ENCODE peak calls at places on chromosomes 7 and 10, in six cellular contexts. One of them, this sample, is unnamed.

GRCh38 chr7:128263420-128263819 is 22.3 kb downstream of the LEP start:
- DNase-seq in HFFc6: no peak
- DNase-seq in brain microvascular endothelial cell: no peak
- DNase-seq in GM12865: no peak
- DNase-seq in foreskin keratinocyte: no peak
- DNase-seq in astrocyte of the spinal cord: no peak
- DNase-seq in this sample: no peak

GRCh38 chr7:84025332-84025927 is 169.2 kb downstream of the SEMA3A start:
- DNase-seq in GM12865: peak
- DNase-seq in foreskin keratinocyte: peak
- DNase-seq in astrocyte of the spinal cord: peak
- DNase-seq in brain microvascular endothelial cell: peak
- DNase-seq in HFFc6: peak
- DNase-seq in this sample: peak

GRCh38 chr7:130758429-130759056 is 24.5 kb upstream of the KLF14 start:
- DNase-seq in astrocyte of the spinal cord: peak
- DNase-seq in brain microvascular endothelial cell: no peak
- DNase-seq in GM12865: peak
- DNase-seq in foreskin keratinocyte: peak
- DNase-seq in HFFc6: peak
- DNase-seq in this sample: no peak

GRCh38 chr7:151754688-151755130 is 122.2 kb downstream of the PRKAG2 start:
- DNase-seq in GM12865: no peak
- DNase-seq in brain microvascular endothelial cell: no peak
- DNase-seq in foreskin keratinocyte: no peak
- DNase-seq in HFFc6: no peak
- DNase-seq in astrocyte of the spinal cord: no peak
- DNase-seq in this sample: no peak

GRCh38 chr7:114806590-114807167 is 115.2 kb upstream of the MDFIC start:
- DNase-seq in foreskin keratinocyte: no peak
- DNase-seq in astrocyte of the spinal cord: peak
- DNase-seq in HFFc6: no peak
- DNase-seq in GM12865: no peak
- DNase-seq in brain microvascular endothelial cell: peak
- DNase-seq in this sample: no peak

GRCh38 chr7:133009426-133009825 is 72.5 kb downstream of the CHCHD3 start:
- DNase-seq in HFFc6: no peak
- DNase-seq in GM12865: no peak
- DNase-seq in brain microvascular endothelial cell: no peak
- DNase-seq in astrocyte of the spinal cord: no peak
- DNase-seq in foreskin keratinocyte: no peak
- DNase-seq in this sample: no peak

GRCh38 chr7:134778941-134779740 is at the start of gene CALD1:
- DNase-seq in foreskin keratinocyte: peak
- DNase-seq in GM12865: no peak
- DNase-seq in astrocyte of the spinal cord: peak
- DNase-seq in brain microvascular endothelial cell: peak
- DNase-seq in HFFc6: peak
- DNase-seq in this sample: peak

GRCh38 chr7:7567898-7568531 is 1.3 kb downstream of the MIOS start:
- DNase-seq in HFFc6: no peak
- DNase-seq in foreskin keratinocyte: no peak
- DNase-seq in brain microvascular endothelial cell: no peak
- DNase-seq in GM12865: peak
- DNase-seq in astrocyte of the spinal cord: no peak
- DNase-seq in this sample: no peak

GRCh38 chr7:73858807-73859206 is 2.2 kb upstream of the TMEM270 start:
- DNase-seq in astrocyte of the spinal cord: no peak
- DNase-seq in brain microvascular endothelial cell: no peak
- DNase-seq in GM12865: no peak
- DNase-seq in foreskin keratinocyte: no peak
- DNase-seq in HFFc6: no peak
- DNase-seq in this sample: no peak

GRCh38 chr10:114399576-114399975 is 4.7 kb downstream of the AFAP1L2 start:
- DNase-seq in brain microvascular endothelial cell: no peak
- DNase-seq in astrocyte of the spinal cord: no peak
- DNase-seq in foreskin keratinocyte: no peak
- DNase-seq in HFFc6: no peak
- DNase-seq in GM12865: no peak
- DNase-seq in this sample: no peak

GRCh38 chr7:24971333-24972165 is 8.4 kb downstream of the OSBPL3 start:
- DNase-seq in brain microvascular endothelial cell: peak
- DNase-seq in GM12865: peak
- DNase-seq in astrocyte of the spinal cord: peak
- DNase-seq in HFFc6: peak
- DNase-seq in foreskin keratinocyte: peak
- DNase-seq in this sample: peak

GRCh38 chr7:137130751-137131158 is 212.8 kb downstream of the PTN start:
- DNase-seq in GM12865: no peak
- DNase-seq in astrocyte of the spinal cord: peak
- DNase-seq in brain microvascular endothelial cell: peak
- DNase-seq in foreskin keratinocyte: peak
- DNase-seq in HFFc6: peak
- DNase-seq in this sample: no peak

GRCh38 chr7:37083311-37084096 is 359.2 kb upstream of the AOAH start:
- DNase-seq in GM12865: no peak
- DNase-seq in HFFc6: peak
- DNase-seq in foreskin keratinocyte: no peak
- DNase-seq in brain microvascular endothelial cell: no peak
- DNase-seq in astrocyte of the spinal cord: peak
- DNase-seq in this sample: no peak

GRCh38 chr10:565676-566075 is 123.8 kb downstream of the DIP2C start:
- DNase-seq in foreskin keratinocyte: no peak
- DNase-seq in HFFc6: no peak
- DNase-seq in GM12865: no peak
- DNase-seq in astrocyte of the spinal cord: no peak
- DNase-seq in brain microvascular endothelial cell: no peak
- DNase-seq in this sample: no peak

GRCh38 chr7:66776800-66777468 is 36.4 kb downstream of the RABGEF1 start:
- DNase-seq in brain microvascular endothelial cell: no peak
- DNase-seq in astrocyte of the spinal cord: no peak
- DNase-seq in GM12865: no peak
- DNase-seq in foreskin keratinocyte: no peak
- DNase-seq in HFFc6: no peak
- DNase-seq in this sample: no peak

GRCh38 chr10:80158126-80158525 is 25.6 kb downstream of the PLAC9 start:
- DNase-seq in HFFc6: no peak
- DNase-seq in brain microvascular endothelial cell: no peak
- DNase-seq in astrocyte of the spinal cord: no peak
- DNase-seq in foreskin keratinocyte: no peak
- DNase-seq in GM12865: no peak
- DNase-seq in this sample: no peak

GRCh38 chr7:69893915-69894314 is 295.6 kb downstream of the AUTS2 start:
- DNase-seq in HFFc6: no peak
- DNase-seq in GM12865: peak
- DNase-seq in astrocyte of the spinal cord: no peak
- DNase-seq in brain microvascular endothelial cell: no peak
- DNase-seq in foreskin keratinocyte: no peak
- DNase-seq in this sample: no peak

GRCh38 chr7:92135490-92135889 is 1.2 kb upstream of the CYP51A1 start:
- DNase-seq in astrocyte of the spinal cord: no peak
- DNase-seq in foreskin keratinocyte: peak
- DNase-seq in brain microvascular endothelial cell: no peak
- DNase-seq in HFFc6: no peak
- DNase-seq in GM12865: peak
- DNase-seq in this sample: no peak

GRCh38 chr7:132653364-132653930 is 77.2 kb upstream of the PLXNA4 start:
- DNase-seq in brain microvascular endothelial cell: no peak
- DNase-seq in GM12865: peak
- DNase-seq in HFFc6: no peak
- DNase-seq in astrocyte of the spinal cord: no peak
- DNase-seq in foreskin keratinocyte: no peak
- DNase-seq in this sample: no peak

DNA sequence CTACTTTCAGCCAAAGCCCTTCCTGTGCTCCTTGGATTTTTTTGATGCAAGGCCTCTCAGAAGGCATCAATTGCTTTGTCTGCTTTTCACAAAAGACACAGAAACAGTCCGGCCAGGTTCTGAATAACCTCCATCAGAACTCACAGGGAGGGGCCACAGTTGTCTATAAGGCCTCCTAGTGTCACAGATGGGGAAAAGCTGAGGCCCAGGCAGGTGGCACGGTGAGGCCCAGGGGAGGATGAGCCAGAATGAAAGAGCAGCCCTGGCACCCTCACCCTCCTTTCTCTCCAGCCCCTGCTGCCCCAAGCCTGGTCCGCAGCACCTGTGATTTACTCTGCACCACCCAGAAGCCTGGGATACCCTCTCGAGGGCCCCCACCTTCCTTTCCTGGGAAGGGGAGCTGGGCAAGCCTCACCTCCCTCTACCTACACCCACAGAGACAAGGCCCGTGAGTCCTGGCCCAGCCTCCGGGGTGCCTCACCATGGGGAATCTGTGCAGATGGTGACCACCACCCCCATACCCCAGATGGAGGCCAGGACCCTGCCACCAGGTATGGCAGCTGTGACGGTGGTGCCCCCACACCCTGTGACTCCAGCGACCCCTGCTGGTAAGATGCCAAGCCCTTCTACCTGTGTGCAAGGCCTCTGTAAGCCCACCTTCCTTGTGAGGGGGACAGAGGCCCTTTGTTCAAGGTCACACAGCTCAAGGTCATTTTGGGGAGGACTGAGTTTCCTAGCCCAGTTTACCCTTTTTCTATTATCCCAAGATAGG is 26.2 kb upstream of the ZNF467 start:
- DNase-seq in brain microvascular endothelial cell: no peak
- DNase-seq in foreskin keratinocyte: no peak
- DNase-seq in HFFc6: no peak
- DNase-seq in astrocyte of the spinal cord: no peak
- DNase-seq in GM12865: peak
- DNase-seq in this sample: peak
- TF ChIP-seq CTCF in brain microvascular endothelial cell: peak
- TF ChIP-seq CTCF in foreskin keratinocyte: peak
- TF ChIP-seq CTCF in HFFc6: peak
- TF ChIP-seq CTCF in astrocyte of the spinal cord: peak
- TF ChIP-seq CTCF in GM12865: peak
- TF ChIP-seq CTCF in this sample: peak

DNA sequence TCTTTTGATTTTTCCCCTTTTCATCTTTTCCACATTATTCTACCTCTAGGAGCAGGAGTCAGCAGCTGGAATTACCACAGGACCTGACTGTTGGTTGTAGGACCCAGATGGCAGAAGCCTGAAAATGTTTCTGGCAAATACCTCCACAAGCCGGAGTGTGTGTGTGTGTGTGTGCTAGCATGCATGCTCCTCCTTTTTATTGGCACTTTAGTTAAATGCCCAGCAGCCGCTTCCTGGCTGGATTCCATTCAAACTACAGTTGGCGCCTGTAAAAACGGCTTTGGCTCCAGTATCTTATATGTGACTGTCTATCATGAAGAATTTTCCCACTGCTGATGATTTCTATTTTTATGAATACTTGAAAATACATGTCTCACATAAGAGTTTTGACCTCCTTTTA is 319.7 kb upstream of the SP4 start:
- DNase-seq in brain microvascular endothelial cell: no peak
- DNase-seq in foreskin keratinocyte: peak
- DNase-seq in HFFc6: no peak
- DNase-seq in GM12865: no peak
- DNase-seq in astrocyte of the spinal cord: no peak
- DNase-seq in this sample: no peak
- TF ChIP-seq CTCF in brain microvascular endothelial cell: no peak
- TF ChIP-seq CTCF in foreskin keratinocyte: no peak
- TF ChIP-seq CTCF in HFFc6: no peak
- TF ChIP-seq CTCF in GM12865: no peak
- TF ChIP-seq CTCF in astrocyte of the spinal cord: no peak
- TF ChIP-seq CTCF in this sample: no peak

GRCh38 chr7:107128217-107128616 is 40.6 kb upstream of the HBP1 start:
- DNase-seq in brain microvascular endothelial cell: no peak
- DNase-seq in astrocyte of the spinal cord: no peak
- DNase-seq in foreskin keratinocyte: no peak
- DNase-seq in HFFc6: no peak
- DNase-seq in GM12865: no peak
- DNase-seq in this sample: no peak

GRCh38 chr7:107130487-107131220 is 38.1 kb upstream of the HBP1 start:
- DNase-seq in HFFc6: no peak
- DNase-seq in astrocyte of the spinal cord: peak
- DNase-seq in GM12865: no peak
- DNase-seq in foreskin keratinocyte: no peak
- DNase-seq in brain microvascular endothelial cell: no peak
- DNase-seq in this sample: no peak

GRCh38 chr7:107138696-107139420 is 29.9 kb upstream of the HBP1 start:
- DNase-seq in GM12865: no peak
- DNase-seq in astrocyte of the spinal cord: peak
- DNase-seq in brain microvascular endothelial cell: no peak
- DNase-seq in HFFc6: no peak
- DNase-seq in foreskin keratinocyte: no peak
- DNase-seq in this sample: no peak

GRCh38 chr7:107128748-107129147 is 40.1 kb upstream of the HBP1 start:
- DNase-seq in brain microvascular endothelial cell: no peak
- DNase-seq in foreskin keratinocyte: no peak
- DNase-seq in GM12865: no peak
- DNase-seq in HFFc6: no peak
- DNase-seq in astrocyte of the spinal cord: no peak
- DNase-seq in this sample: no peak

DNA sequence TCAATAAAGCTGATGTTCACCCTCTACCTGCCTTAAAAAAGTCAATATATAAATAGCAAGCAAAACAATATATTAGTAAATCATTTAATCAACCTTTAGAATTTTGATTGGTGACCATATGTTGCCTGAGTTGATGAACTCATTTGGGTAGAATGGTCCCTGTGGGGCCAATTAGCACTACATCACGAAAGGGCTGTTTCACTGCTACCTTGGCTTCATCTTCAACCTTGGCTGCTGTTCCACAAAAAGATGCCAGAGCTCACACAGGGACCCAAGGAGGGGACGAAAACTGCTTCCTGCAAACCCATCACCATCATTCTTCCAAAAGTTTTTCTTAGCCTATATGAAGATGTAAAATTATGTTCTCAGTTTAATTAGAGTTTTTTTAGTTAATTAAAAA is 35.4 kb upstream of the HBP1 start:
- DNase-seq in GM12865: no peak
- DNase-seq in astrocyte of the spinal cord: no peak
- DNase-seq in brain microvascular endothelial cell: no peak
- DNase-seq in foreskin keratinocyte: no peak
- DNase-seq in HFFc6: no peak
- DNase-seq in this sample: no peak
- TF ChIP-seq CTCF in GM12865: no peak
- TF ChIP-seq CTCF in astrocyte of the spinal cord: no peak
- TF ChIP-seq CTCF in brain microvascular endothelial cell: no peak
- TF ChIP-seq CTCF in foreskin keratinocyte: no peak
- TF ChIP-seq CTCF in HFFc6: no peak
- TF ChIP-seq CTCF in this sample: no peak

GRCh38 chr10:12716042-12716441 is 285.5 kb downstream of the CCDC3 start:
- DNase-seq in astrocyte of the spinal cord: no peak
- DNase-seq in HFFc6: no peak
- DNase-seq in foreskin keratinocyte: no peak
- DNase-seq in brain microvascular endothelial cell: no peak
- DNase-seq in GM12865: no peak
- DNase-seq in this sample: no peak

GRCh38 chr10:12719365-12719764 is 282.1 kb downstream of the CCDC3 start:
- DNase-seq in GM12865: no peak
- DNase-seq in foreskin keratinocyte: peak
- DNase-seq in astrocyte of the spinal cord: no peak
- DNase-seq in brain microvascular endothelial cell: no peak
- DNase-seq in HFFc6: no peak
- DNase-seq in this sample: peak

GRCh38 chr10:12720217-12720981 is 281.1 kb downstream of the CCDC3 start:
- DNase-seq in foreskin keratinocyte: peak
- DNase-seq in astrocyte of the spinal cord: peak
- DNase-seq in GM12865: no peak
- DNase-seq in HFFc6: peak
- DNase-seq in brain microvascular endothelial cell: peak
- DNase-seq in this sample: peak

GRCh38 chr10:12721334-12721733 is 280.2 kb downstream of the CCDC3 start:
- DNase-seq in brain microvascular endothelial cell: no peak
- DNase-seq in GM12865: no peak
- DNase-seq in foreskin keratinocyte: no peak
- DNase-seq in astrocyte of the spinal cord: no peak
- DNase-seq in HFFc6: no peak
- DNase-seq in this sample: no peak

GRCh38 chr10:12717981-12718707 is 283.4 kb downstream of the CCDC3 start:
- DNase-seq in foreskin keratinocyte: peak
- DNase-seq in astrocyte of the spinal cord: peak
- DNase-seq in GM12865: no peak
- DNase-seq in HFFc6: no peak
- DNase-seq in brain microvascular endothelial cell: no peak
- DNase-seq in this sample: peak
- TF ChIP-seq CTCF in foreskin keratinocyte: peak
- TF ChIP-seq CTCF in astrocyte of the spinal cord: no peak
- TF ChIP-seq CTCF in GM12865: no peak
- TF ChIP-seq CTCF in HFFc6: peak
- TF ChIP-seq CTCF in brain microvascular endothelial cell: no peak
- TF ChIP-seq CTCF in this sample: no peak

This sample was measured in Calu3.